ENCODE peak calls at places on chromosome 15, in seven cellular contexts. X is adrenal gland, P is colonic mucosa, U is stomach, W is Panc1, H is tibial artery, K is pancreas. F is an unnamed sample. For H3K36me3, the result is how much of the 10 kb centered on the place peaks cover.

GRCh38 chr15:76823303-76823702 is 81.8 kb downstream of the SCAPER start:
- DNase-seq in K (no peak), P (no peak), U (no peak), X (no peak), H (no peak), W (no peak), F (no peak)

GRCh38 chr15:89129123-89129815 is 41.0 kb downstream of the ABHD2 start:
- DNase-seq in U (peak), P (peak), K (peak), W (peak), X (no peak), H (peak), F (no peak)

GRCh38 chr15:34890424-34890823 is 79.1 kb downstream of the AQR start:
- DNase-seq in X (no peak), W (no peak), P (no peak), K (no peak), U (no peak), H (no peak), F (no peak)

GRCh38 chr15:96186105-96186504 is 144.4 kb upstream of the NR2F2 start:
- DNase-seq in P (no peak), W (no peak), H (no peak), X (no peak), U (no peak), K (no peak), F (no peak)

GRCh38 chr15:59185725-59186124 is 20.9 kb upstream of the LDHAL6B start:
- DNase-seq in X (no peak), U (no peak), K (no peak), W (no peak), H (no peak), P (no peak), F (no peak)

GRCh38 chr15:55715355-55716076 is 27.4 kb downstream of the PRTG start:
- DNase-seq in H (no peak), K (no peak), X (no peak), W (no peak), P (no peak), U (no peak), F (no peak)

GRCh38 chr15:67458449-67458848 is 62.5 kb upstream of the C15orf61 start:
- DNase-seq in X (no peak), P (no peak), H (no peak), K (no peak), U (no peak), W (no peak), F (no peak)

GRCh38 chr15:92453611-92454010 is 59.9 kb downstream of the ST8SIA2 start:
- DNase-seq in W (no peak), P (no peak), H (no peak), K (no peak), X (no peak), U (no peak), F (no peak)

GRCh38 chr15:96264801-96265515 is 65.5 kb upstream of the NR2F2 start:
- DNase-seq in K (no peak), H (no peak), P (no peak), X (no peak), W (no peak), U (no peak), F (no peak)

GRCh38 chr15:33581032-33581431 is 270.3 kb downstream of the RYR3 start:
- DNase-seq in U (no peak), P (no peak), K (no peak), W (no peak), H (no peak), X (peak), F (no peak)

DNA sequence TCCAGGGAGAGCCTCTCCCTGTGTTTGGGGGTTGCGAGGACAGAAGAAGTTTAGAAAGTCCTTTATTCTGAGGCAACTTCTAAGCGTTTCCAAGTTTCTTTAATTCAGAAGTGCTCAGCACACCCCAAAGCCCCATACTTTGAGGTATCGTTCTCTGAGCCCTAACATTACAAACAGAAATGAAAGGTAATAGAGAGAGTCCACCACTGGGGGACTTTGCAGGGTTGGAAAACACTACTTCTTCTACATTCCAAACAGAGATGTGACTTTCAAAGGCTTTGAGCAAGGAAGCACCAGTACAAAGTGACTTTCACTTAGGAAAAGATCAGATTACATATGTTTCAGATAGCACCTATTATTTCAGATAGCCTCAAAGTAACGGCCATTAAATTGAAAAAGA is 6.2 kb upstream of the ZNF280D start:
- DNase-seq in K (no peak), U (no peak), W (no peak), H (no peak), P (no peak), X (no peak), F (no peak)
- TF ChIP-seq CTCF in K (no peak), U (no peak), W (no peak), H (no peak), P (no peak), X (no peak), F (no peak)

GRCh38 chr15:56757884-56758283 is 24.6 kb upstream of the ZNF280D start:
- DNase-seq in P (no peak), U (no peak), W (no peak), X (no peak), H (no peak), K (no peak), F (no peak)

GRCh38 chr15:56754993-56755392 is 21.7 kb upstream of the ZNF280D start:
- DNase-seq in H (no peak), U (no peak), W (no peak), P (no peak), X (no peak), K (no peak), F (peak)

GRCh38 chr15:56759450-56759845 is 26.1 kb upstream of the ZNF280D start:
- DNase-seq in K (no peak), X (peak), P (no peak), H (peak), W (no peak), U (peak), F (peak)

GRCh38 chr15:56760186-56760585 is 26.9 kb upstream of the ZNF280D start:
- DNase-seq in H (no peak), P (no peak), U (no peak), X (no peak), W (no peak), K (no peak), F (peak)

GRCh38 chr15:56758770-56759449 is 25.6 kb upstream of the ZNF280D start:
- DNase-seq in K (no peak), U (no peak), W (no peak), X (no peak), H (no peak), P (no peak), F (peak)
- H3K4me3 ChIP-seq in K (no peak), U (no peak), W (no peak), X (no peak), H (no peak), P (no peak), F (no peak)

GRCh38 chr15:31481157-31481556 is 154.5 kb downstream of the KLF13 start:
- DNase-seq in K (no peak), X (no peak), W (no peak), P (no peak), H (peak), U (peak), F (no peak)

GRCh38 chr15:31483053-31483923 is 156.7 kb downstream of the KLF13 start:
- DNase-seq in K (no peak), H (peak), X (no peak), P (peak), W (no peak), U (peak), F (no peak)

GRCh38 chr15:31483924-31484368 is 157.3 kb downstream of the KLF13 start:
- DNase-seq in K (no peak), W (no peak), U (peak), X (no peak), H (peak), P (no peak), F (no peak)

GRCh38 chr15:31480356-31481058 is 153.9 kb downstream of the KLF13 start:
- DNase-seq in W (no peak), K (no peak), P (no peak), U (peak), X (no peak), H (peak), F (no peak)

GRCh38 chr15:31482122-31482922 is 155.7 kb downstream of the KLF13 start:
- DNase-seq in X (no peak), P (peak), W (no peak), U (peak), K (no peak), H (peak), F (no peak)
- H3K36me3 ChIP-seq in X (under half), P (under half), W (under half), U (under half), K (under half), H (under half), F (under half)

GRCh38 chr15:90701880-90702630 is 15.1 kb upstream of the BLM start:
- DNase-seq in K (no peak), X (no peak), P (no peak), W (no peak), H (no peak), U (no peak), F (no peak)
- TF ChIP-seq CTCF in K (no peak), X (peak), P (no peak), W (no peak), H (no peak), U (no peak), F (no peak)

F was measured in BJ.